ENCODE peak calls at places on chromosomes 1 and 21, in eight cellular contexts. X, Z, Y, M, Q, G, H and I are unnamed samples.
A peak's percentile ranks its signal among the peaks of the same experiment; 100 is the strongest.

GRCh38 chr1:58310881-58311280 is 235.6 kb downstream of the OMA1 start:
- DNase-seq in Q (no peak), G (no peak), H (no peak), M (no peak), Y (no peak), X (no peak), Z (no peak), I (no peak)

GRCh38 chr1:172950528-172950927 is 100.2 kb downstream of the TNFSF18 start:
- DNase-seq in Y (no peak), Z (no peak), H (no peak), M (no peak), G (no peak), Q (no peak), X (no peak), I (no peak)

GRCh38 chr1:11207898-11208611 is 18.9 kb downstream of the ANGPTL7 start:
- DNase-seq in Y (no peak), Z (peak; percentile 74), H (no peak), G (peak; percentile 8), X (no peak), Q (no peak), M (no peak), I (no peak)

GRCh38 chr1:84363019-84363418 is 35.3 kb upstream of the DNASE2B start:
- DNase-seq in Q (peak; percentile 60), X (no peak), Y (no peak), G (no peak), H (no peak), Z (no peak), M (no peak), I (peak; percentile 23)

GRCh38 chr1:220213381-220213983 is 58.8 kb downstream of the RAB3GAP2 start:
- DNase-seq in Z (no peak), Q (peak; percentile 16), Y (no peak), X (no peak), M (no peak), G (no peak), H (no peak), I (no peak)

GRCh38 chr1:36346741-36347370 is 23.4 kb upstream of the EVA1B start:
- DNase-seq in X (peak; percentile 40), Z (no peak), Y (no peak), H (no peak), M (no peak), G (no peak), Q (no peak), I (no peak)

GRCh38 chr1:10534519-10534918 is 59.8 kb downstream of the PEX14 start:
- DNase-seq in M (no peak), Z (peak; percentile 5), H (no peak), Y (no peak), X (no peak), Q (no peak), G (no peak), I (no peak)

GRCh38 chr21:15029077-15029476 is 35.7 kb downstream of the NRIP1 start:
- DNase-seq in M (no peak), X (no peak), Z (no peak), H (no peak), G (no peak), Q (no peak), Y (no peak), I (no peak)

GRCh38 chr1:54332781-54333585 is 73.2 kb downstream of the SSBP3 start:
- DNase-seq in Q (no peak), Y (no peak), M (no peak), G (no peak), H (no peak), Z (no peak), X (peak; percentile 65), I (no peak)

GRCh38 chr1:177088974-177089373 is 75.5 kb downstream of the ASTN1 start:
- DNase-seq in X (no peak), Q (no peak), Y (no peak), Z (no peak), M (no peak), H (no peak), G (no peak), I (no peak)

GRCh38 chr1:171596705-171597104 is 25.3 kb upstream of the MYOCOS start:
- DNase-seq in G (no peak), H (no peak), M (no peak), Q (no peak), Z (no peak), X (no peak), Y (no peak), I (no peak)

GRCh38 chr1:192747305-192747704 is 61.5 kb upstream of the RGS2 start:
- DNase-seq in Y (no peak), G (peak; percentile 58), M (peak; percentile 5), H (no peak), Z (no peak), X (no peak), Q (peak; percentile 59), I (no peak)

GRCh38 chr1:26848947-26849774 is 13.8 kb upstream of the SFN start:
- DNase-seq in Z (peak; percentile 81), M (peak; percentile 100), H (peak; percentile 69), X (no peak), Y (peak; percentile 93), G (peak; percentile 48), Q (peak; percentile 62), I (no peak)

GRCh38 chr1:233082778-233083550 is 132.6 kb downstream of the NTPCR start:
- DNase-seq in Q (no peak), H (no peak), M (no peak), G (no peak), Z (no peak), Y (no peak), X (no peak), I (no peak)

GRCh38 chr1:4752059-4752458 is 97.7 kb downstream of the AJAP1 start:
- DNase-seq in H (no peak), G (no peak), Y (no peak), Q (no peak), Z (no peak), M (no peak), X (no peak), I (no peak)

GRCh38 chr1:185345913-185346717 is 29.1 kb upstream of the IVNS1ABP start:
- DNase-seq in Z (no peak), M (no peak), G (no peak), X (no peak), H (no peak), Y (no peak), Q (peak; percentile 9), I (no peak)

GRCh38 chr1:162687870-162688269 is 55.6 kb downstream of the DDR2 start:
- DNase-seq in Z (no peak), H (no peak), X (no peak), G (no peak), M (no peak), Q (no peak), Y (no peak), I (no peak)

GRCh38 chr1:39458991-39459390 is 32.4 kb upstream of the BMP8A start:
- DNase-seq in X (no peak), M (no peak), H (no peak), Y (no peak), Q (no peak), Z (no peak), G (no peak), I (no peak)

GRCh38 chr1:14704846-14705245 is 106.4 kb downstream of the KAZN start:
- DNase-seq in Q (no peak), Y (no peak), X (no peak), Z (no peak), H (no peak), G (no peak), M (peak; percentile 79), I (no peak)

GRCh38 chr1:57142999-57143398 is 177.2 kb upstream of the C8B start:
- DNase-seq in H (no peak), M (no peak), Z (no peak), Y (no peak), X (no peak), G (no peak), Q (no peak), I (no peak)

GRCh38 chr1:20634594-20635084 is 1.4 kb downstream of the PINK1 start:
- DNase-seq in G (peak; percentile 54), Y (peak; percentile 61), Q (peak; percentile 54), M (peak; percentile 70), Z (no peak), H (peak; percentile 73), X (no peak), I (peak; percentile 69)

GRCh38 chr1:46173361-46173856 is 1.5 kb upstream of the TSPAN1 start:
- DNase-seq in M (no peak), G (no peak), Q (peak; percentile 79), X (no peak), Z (no peak), Y (no peak), H (no peak), I (peak; percentile 54)

GRCh38 chr1:21849909-21850576 is 38.0 kb downstream of the LDLRAD2 start:
- DNase-seq in M (no peak), H (no peak), Q (no peak), Y (no peak), X (peak; percentile 51), G (no peak), Z (no peak), I (no peak)

GRCh38 chr1:152162826-152163463 is 3.9 kb upstream of the RPTN start:
- DNase-seq in X (no peak), Z (no peak), H (no peak), Q (peak; percentile 14), Y (no peak), G (peak; percentile 80), M (peak; percentile 81), I (no peak)
- H3K4me1 ChIP-seq in X (peaks cover 77% of the 10 kb centered on the region), Z (no peaks in the 10 kb centered on the region), H (peaks cover 9% of the 10 kb centered on the region), Q (peaks cover 5% of the 10 kb centered on the region), Y (no peaks in the 10 kb centered on the region), G (no peaks in the 10 kb centered on the region), M (peaks cover 33% of the 10 kb centered on the region), I (no peaks in the 10 kb centered on the region)

GRCh38 chr21:45081636-45082035 is 7.3 kb downstream of the ADARB1 start:
- DNase-seq in Z (no peak), Q (no peak), G (no peak), Y (no peak), M (no peak), X (no peak), H (no peak), I (no peak)
- H3K4me1 ChIP-seq in Z (peaks cover 45% of the 10 kb centered on the region), Q (peaks cover 5% of the 10 kb centered on the region), G (no peaks in the 10 kb centered on the region), Y (no peaks in the 10 kb centered on the region), M (peaks cover 38% of the 10 kb centered on the region), X (peaks cover 84% of the 10 kb centered on the region), H (peaks cover 56% of the 10 kb centered on the region), I (peaks cover 4% of the 10 kb centered on the region)

GRCh38 chr1:98963359-98963758 is 41.3 kb downstream of the PLPPR5 start:
- DNase-seq in Z (no peak), G (peak; percentile 29), Q (peak; percentile 37), X (no peak), Y (no peak), M (no peak), H (no peak), I (no peak)

GRCh38 chr1:98962156-98962555 is 42.5 kb downstream of the PLPPR5 start:
- DNase-seq in G (peak; percentile 17), Y (no peak), M (no peak), X (no peak), Z (no peak), H (no peak), Q (peak; percentile 56), I (no peak)

GRCh38 chr1:98967122-98967521 is 37.5 kb downstream of the PLPPR5 start:
- DNase-seq in X (no peak), Q (no peak), Y (no peak), Z (no peak), M (no peak), G (no peak), H (no peak), I (no peak)

GRCh38 chr1:98964198-98964597 is 40.5 kb downstream of the PLPPR5 start:
- DNase-seq in H (no peak), G (no peak), X (no peak), Q (no peak), M (no peak), Z (no peak), Y (no peak), I (no peak)

GRCh38 chr1:98965394-98965793 is 39.3 kb downstream of the PLPPR5 start:
- DNase-seq in H (no peak), M (peak; percentile 49), Y (no peak), X (no peak), Z (no peak), Q (no peak), G (no peak), I (no peak)
- H3K4me1 ChIP-seq in H (no peaks in the 10 kb centered on the region), M (no peaks in the 10 kb centered on the region), Y (no peaks in the 10 kb centered on the region), X (no peaks in the 10 kb centered on the region), Z (no peaks in the 10 kb centered on the region), Q (no peaks in the 10 kb centered on the region), G (no peaks in the 10 kb centered on the region), I (no peaks in the 10 kb centered on the region)

GRCh38 chr21:45562401-45562800 is 20.2 kb upstream of the SLC19A1 start:
- DNase-seq in H (no peak), Y (no peak), Q (peak; percentile 59), M (no peak), G (peak; percentile 19), X (no peak), Z (peak; percentile 31), I (no peak)
- H3K4me1 ChIP-seq in H (no peaks in the 10 kb centered on the region), Y (no peaks in the 10 kb centered on the region), Q (peaks cover 20% of the 10 kb centered on the region), M (no peaks in the 10 kb centered on the region), G (no peaks in the 10 kb centered on the region), X (no peaks in the 10 kb centered on the region), Z (no peaks in the 10 kb centered on the region), I (no peaks in the 10 kb centered on the region)